ENCODE peak calls at places on chromosomes 11 and 22, in nine cellular contexts. B, J, H, O, Y, M, Z, A and L are unnamed samples.
A peak's percentile ranks its signal among the peaks of the same experiment; 100 is the strongest.

GRCh38 chr11:116096596-116096995 is 592.4 kb upstream of the CADM1 start:
- DNase-seq in B (no peak), J (no peak), H (no peak), O (no peak), Y (no peak), M (no peak), Z (no peak), A (no peak), L (no peak)

GRCh38 chr11:44567876-44568256 is 2.4 kb downstream of the CD82 start:
- DNase-seq in B (no peak), J (no peak), H (no peak), O (no peak), Y (no peak), M (no peak), Z (no peak), A (no peak), L (no peak)

GRCh38 chr22:19325296-19325950 is 33.9 kb upstream of the CLTCL1 start:
- DNase-seq in B (no peak), J (no peak), H (no peak), O (no peak), Y (no peak), M (no peak), Z (no peak), A (no peak), L (no peak)

GRCh38 chr11:122108828-122109227 is 7.2 kb downstream of the BLID start:
- DNase-seq in B (no peak), J (no peak), H (no peak), O (no peak), Y (no peak), M (no peak), Z (no peak), A (no peak), L (no peak)

GRCh38 chr11:129313588-129314288 is 61.9 kb upstream of the BARX2 start:
- DNase-seq in B (peak; percentile 18), J (no peak), H (no peak), O (no peak), Y (no peak), M (no peak), Z (no peak), A (no peak), L (no peak)

GRCh38 chr11:30586251-30587144 is at the start of gene MPPED2:
- DNase-seq in B (no peak), J (no peak), H (peak; percentile 25), O (no peak), Y (no peak), M (peak; percentile 83), Z (peak; percentile 62), A (peak; percentile 14), L (no peak)

GRCh38 chr11:112113539-112114457 is 27.1 kb downstream of the SDHD start:
- DNase-seq in B (no peak), J (peak; percentile 67), H (no peak), O (no peak), Y (no peak), M (peak; percentile 76), Z (no peak), A (peak; percentile 41), L (peak; percentile 69)

GRCh38 chr11:36116161-36116560 is 172.3 kb downstream of the LDLRAD3 start:
- DNase-seq in B (no peak), J (no peak), H (no peak), O (no peak), Y (no peak), M (no peak), Z (no peak), A (no peak), L (no peak)

GRCh38 chr11:36478700-36479329 is 31.3 kb downstream of the TRAF6 start:
- DNase-seq in B (peak; percentile 24), J (peak; percentile 62), H (peak; percentile 30), O (no peak), Y (no peak), M (peak; percentile 50), Z (no peak), A (no peak), L (peak; percentile 58)

GRCh38 chr11:74520927-74521665 is 27.6 kb upstream of the LIPT2 start:
- DNase-seq in B (no peak), J (no peak), H (no peak), O (no peak), Y (no peak), M (no peak), Z (peak; percentile 43), A (no peak), L (no peak)
- H3K27ac ChIP-seq in B (no peak overlapping the region), J (no peak overlapping the region), H (no peak overlapping the region), O (no peak overlapping the region), Y (no peak overlapping the region), M (no peak overlapping the region), Z (no peak overlapping the region), A (no peak overlapping the region), L (no peak overlapping the region)

GRCh38 chr11:61696602-61697001 is 16.4 kb downstream of the DAGLA start:
- DNase-seq in B (no peak), J (no peak), H (no peak), O (no peak), Y (no peak), M (no peak), Z (no peak), A (no peak), L (no peak)
- H3K4me3 ChIP-seq in B (no peak overlapping the region), J (no peak overlapping the region), H (no peak overlapping the region), O (no peak overlapping the region), Y (no peak overlapping the region), M (no peak overlapping the region), Z (no peak overlapping the region), A (no peak overlapping the region), L (no peak overlapping the region)

DNA sequence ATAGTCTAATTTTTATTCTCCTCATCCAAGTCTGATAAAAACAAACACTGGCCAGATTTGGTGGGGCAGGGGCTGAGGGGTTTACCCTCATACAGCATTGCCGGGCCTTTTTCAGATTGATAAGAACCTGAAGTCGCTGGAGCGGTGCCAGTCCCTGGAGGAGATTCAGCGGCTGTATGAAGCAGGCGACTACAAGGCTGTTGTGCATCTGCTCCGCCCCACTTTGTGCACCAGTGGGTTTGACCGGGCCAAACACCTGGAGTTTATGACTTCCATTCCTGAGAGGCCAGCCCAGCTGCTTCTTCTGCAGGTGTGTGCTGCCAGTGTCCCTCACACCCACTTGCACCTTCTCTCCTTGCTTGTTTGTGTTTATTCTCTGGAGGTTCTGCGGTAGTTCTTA is 55.8 kb downstream of the CABIN1 start:
- DNase-seq in B (no peak), J (peak; percentile 93), H (peak; percentile 67), O (peak; percentile 71), Y (no peak), M (no peak), Z (no peak), A (no peak), L (peak; percentile 70)
- H3K36me3 ChIP-seq in B (peaks cover 53% of the 10 kb centered on the region), J (peaks cover 65% of the 10 kb centered on the region), H (peaks cover 6% of the 10 kb centered on the region), O (peaks cover 53% of the 10 kb centered on the region), Y (peaks cover 94% of the 10 kb centered on the region), M (peaks cover 43% of the 10 kb centered on the region), Z (peaks cover 16% of the 10 kb centered on the region), A (peaks cover 57% of the 10 kb centered on the region), L (peaks cover 29% of the 10 kb centered on the region)

GRCh38 chr22:28593299-28593698 is 86.3 kb downstream of the TTC28 start:
- DNase-seq in B (no peak), J (no peak), H (no peak), O (no peak), Y (no peak), M (no peak), Z (no peak), A (no peak), L (no peak)
- H3K27ac ChIP-seq in B (no peak overlapping the region), J (no peak overlapping the region), H (no peak overlapping the region), O (no peak overlapping the region), Y (no peak overlapping the region), M (no peak overlapping the region), Z (no peak overlapping the region), A (no peak overlapping the region), L (no peak overlapping the region)

DNA sequence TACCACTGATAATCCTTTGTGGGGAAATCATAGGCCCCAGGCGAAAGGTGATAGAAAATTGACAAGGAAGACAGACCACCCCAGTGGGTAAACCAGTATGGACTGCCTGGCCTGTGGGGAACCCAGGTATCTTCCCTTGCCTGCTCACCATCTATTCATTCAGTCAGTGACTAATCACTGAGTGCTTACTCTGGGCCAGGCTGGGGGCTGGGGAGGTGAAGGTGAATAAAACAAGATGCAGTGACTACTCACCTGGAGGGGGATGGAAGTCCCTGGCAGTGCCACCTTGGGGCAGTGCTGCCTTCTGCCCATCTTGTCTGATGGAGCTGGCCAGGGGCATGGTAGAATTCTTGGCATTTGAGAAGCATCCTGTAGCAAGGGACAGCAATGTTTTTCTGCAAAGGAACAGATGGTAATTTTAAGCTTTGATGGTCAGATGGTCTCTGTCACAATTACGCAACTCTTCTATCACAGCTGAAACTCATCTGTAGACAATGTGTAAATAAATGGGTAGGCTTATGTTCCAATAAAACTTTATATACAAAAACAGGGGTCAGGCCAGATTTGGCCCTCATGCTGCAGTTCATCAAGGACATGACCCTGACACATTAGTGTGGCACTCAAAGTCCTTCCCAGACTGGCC is 4.6 kb downstream of the ISX start:
- DNase-seq in B (no peak), J (no peak), H (no peak), O (no peak), Y (no peak), M (no peak), Z (no peak), A (no peak), L (peak; percentile 43)
- H3K4me3 ChIP-seq in B (no peak overlapping the region), J (no peak overlapping the region), H (peak overlapping the region; percentile 56), O (no peak overlapping the region), Y (no peak overlapping the region), M (no peak overlapping the region), Z (no peak overlapping the region), A (no peak overlapping the region), L (peak overlapping the region; percentile 24)

GRCh38 chr22:40606306-40606705 is 30.2 kb downstream of the MRTFA start:
- DNase-seq in B (no peak), J (no peak), H (no peak), O (no peak), Y (no peak), M (no peak), Z (no peak), A (no peak), L (peak; percentile 60)
- H3K36me3 ChIP-seq in B (no peaks in the 10 kb centered on the region), J (no peaks in the 10 kb centered on the region), H (no peaks in the 10 kb centered on the region), O (no peaks in the 10 kb centered on the region), Y (no peaks in the 10 kb centered on the region), M (no peaks in the 10 kb centered on the region), Z (no peaks in the 10 kb centered on the region), A (no peaks in the 10 kb centered on the region), L (no peaks in the 10 kb centered on the region)

GRCh38 chr11:62573592-62574362 is at the start of gene EEF1G:
- DNase-seq in B (peak; percentile 99), J (peak; percentile 99), H (peak; percentile 99), O (peak; percentile 98), Y (peak; percentile 94), M (peak; percentile 100), Z (peak; percentile 98), A (peak; percentile 99), L (peak; percentile 100)

GRCh38 chr11:62573006-62573591 is 592 bp downstream of the EEF1G start:
- DNase-seq in B (no peak), J (peak; percentile 51), H (no peak), O (no peak), Y (no peak), M (peak; percentile 44), Z (peak; percentile 40), A (peak; percentile 50), L (peak; percentile 33)

GRCh38 chr11:62574363-62575057 is 819 bp upstream of the EEF1G start:
- DNase-seq in B (no peak), J (peak; percentile 36), H (peak; percentile 41), O (peak; percentile 40), Y (no peak), M (no peak), Z (peak; percentile 42), A (no peak), L (no peak)

GRCh38 chr11:62575156-62575555 is 1.5 kb upstream of the EEF1G start:
- DNase-seq in B (no peak), J (no peak), H (peak; percentile 53), O (peak; percentile 63), Y (no peak), M (no peak), Z (peak; percentile 45), A (no peak), L (peak; percentile 42)

GRCh38 chr11:62572431-62572830 is 1.3 kb downstream of the EEF1G start:
- DNase-seq in B (no peak), J (no peak), H (no peak), O (no peak), Y (no peak), M (no peak), Z (no peak), A (no peak), L (no peak)
- H3K27ac ChIP-seq in B (peak overlapping the region; percentile 87), J (peak overlapping the region; percentile 52), H (peak overlapping the region; percentile 87), O (peak overlapping the region; percentile 91), Y (peak overlapping the region; percentile 96), M (peak overlapping the region; percentile 83), Z (peak overlapping the region; percentile 47), A (peak overlapping the region; percentile 77), L (no peak overlapping the region)